ENCODE peak calls at places on chromosomes 5 and 9, in nine cellular contexts. One of them, this sample, is unnamed. For H3K4me1, the result is how much of the 10 kb centered on the place peaks cover.

GRCh38 chr5:2101685-2102084 is 219.0 kb upstream of the IRX4 start:
- DNase-seq in transverse colon: no peak
- DNase-seq in spleen: no peak
- DNase-seq in stomach: no peak
- DNase-seq in endothelial cell of umbilical vein: no peak
- DNase-seq in GM23338: no peak
- DNase-seq in HepG2: no peak
- DNase-seq in SK-N-SH: no peak
- DNase-seq in H1: no peak
- DNase-seq in this sample: no peak

GRCh38 chr5:14977058-14977640 is 105.6 kb upstream of the ANKH start:
- DNase-seq in stomach: no peak
- DNase-seq in HepG2: peak
- DNase-seq in spleen: no peak
- DNase-seq in transverse colon: peak
- DNase-seq in GM23338: no peak
- DNase-seq in SK-N-SH: no peak
- DNase-seq in endothelial cell of umbilical vein: no peak
- DNase-seq in H1: no peak
- DNase-seq in this sample: peak

GRCh38 chr9:132579427-132579798 is 3.0 kb upstream of the BARHL1 start:
- DNase-seq in SK-N-SH: no peak
- DNase-seq in stomach: no peak
- DNase-seq in spleen: no peak
- DNase-seq in HepG2: no peak
- DNase-seq in H1: no peak
- DNase-seq in endothelial cell of umbilical vein: no peak
- DNase-seq in transverse colon: no peak
- DNase-seq in GM23338: no peak
- DNase-seq in this sample: no peak

GRCh38 chr5:386432-387341 is 56.3 kb upstream of the EXOC3 start:
- DNase-seq in endothelial cell of umbilical vein: no peak
- DNase-seq in transverse colon: no peak
- DNase-seq in HepG2: no peak
- DNase-seq in spleen: no peak
- DNase-seq in GM23338: no peak
- DNase-seq in H1: no peak
- DNase-seq in stomach: no peak
- DNase-seq in SK-N-SH: no peak
- DNase-seq in this sample: peak

GRCh38 chr9:82829818-82830217 is 233.1 kb downstream of the RASEF start:
- DNase-seq in endothelial cell of umbilical vein: no peak
- DNase-seq in spleen: no peak
- DNase-seq in H1: no peak
- DNase-seq in HepG2: no peak
- DNase-seq in GM23338: no peak
- DNase-seq in stomach: no peak
- DNase-seq in SK-N-SH: no peak
- DNase-seq in transverse colon: no peak
- DNase-seq in this sample: no peak

GRCh38 chr5:127176769-127177168 is 103.5 kb upstream of the C5orf63 start:
- DNase-seq in SK-N-SH: no peak
- DNase-seq in spleen: no peak
- DNase-seq in GM23338: no peak
- DNase-seq in transverse colon: no peak
- DNase-seq in stomach: no peak
- DNase-seq in HepG2: no peak
- DNase-seq in H1: no peak
- DNase-seq in endothelial cell of umbilical vein: no peak
- DNase-seq in this sample: no peak

GRCh38 chr9:110078626-110079025 is 129.3 kb downstream of the C9orf152 start:
- DNase-seq in transverse colon: no peak
- DNase-seq in GM23338: no peak
- DNase-seq in HepG2: no peak
- DNase-seq in H1: no peak
- DNase-seq in endothelial cell of umbilical vein: peak
- DNase-seq in spleen: no peak
- DNase-seq in stomach: no peak
- DNase-seq in SK-N-SH: no peak
- DNase-seq in this sample: no peak

GRCh38 chr5:77292026-77292757 is 81.7 kb downstream of the PDE8B start:
- DNase-seq in stomach: no peak
- DNase-seq in GM23338: no peak
- DNase-seq in H1: no peak
- DNase-seq in SK-N-SH: no peak
- DNase-seq in HepG2: no peak
- DNase-seq in transverse colon: no peak
- DNase-seq in endothelial cell of umbilical vein: no peak
- DNase-seq in spleen: no peak
- DNase-seq in this sample: no peak

GRCh38 chr9:104682642-104683041 is 11.7 kb upstream of the OR13D1 start:
- DNase-seq in GM23338: peak
- DNase-seq in stomach: no peak
- DNase-seq in spleen: no peak
- DNase-seq in transverse colon: no peak
- DNase-seq in H1: no peak
- DNase-seq in SK-N-SH: peak
- DNase-seq in endothelial cell of umbilical vein: peak
- DNase-seq in HepG2: peak
- DNase-seq in this sample: peak

GRCh38 chr9:14770592-14770991 is 48.1 kb upstream of the CER1 start:
- DNase-seq in GM23338: no peak
- DNase-seq in spleen: no peak
- DNase-seq in endothelial cell of umbilical vein: no peak
- DNase-seq in H1: no peak
- DNase-seq in SK-N-SH: no peak
- DNase-seq in HepG2: no peak
- DNase-seq in transverse colon: no peak
- DNase-seq in stomach: no peak
- DNase-seq in this sample: no peak

GRCh38 chr5:169415948-169416347 is 115.0 kb upstream of the SLIT3 start:
- DNase-seq in transverse colon: no peak
- DNase-seq in spleen: no peak
- DNase-seq in stomach: peak
- DNase-seq in endothelial cell of umbilical vein: no peak
- DNase-seq in SK-N-SH: no peak
- DNase-seq in H1: no peak
- DNase-seq in GM23338: no peak
- DNase-seq in HepG2: no peak
- DNase-seq in this sample: no peak
- H3K4me1 ChIP-seq in transverse colon: under half
- H3K4me1 ChIP-seq in spleen: under half
- H3K4me1 ChIP-seq in stomach: under half
- H3K4me1 ChIP-seq in endothelial cell of umbilical vein: under half
- H3K4me1 ChIP-seq in SK-N-SH: under half
- H3K4me1 ChIP-seq in H1: under half
- H3K4me1 ChIP-seq in GM23338: under half
- H3K4me1 ChIP-seq in HepG2: under half
- H3K4me1 ChIP-seq in this sample: under half

GRCh38 chr5:169299146-169299545 is 1.8 kb downstream of the SLIT3 start:
- DNase-seq in transverse colon: no peak
- DNase-seq in GM23338: no peak
- DNase-seq in SK-N-SH: no peak
- DNase-seq in spleen: no peak
- DNase-seq in HepG2: no peak
- DNase-seq in H1: no peak
- DNase-seq in endothelial cell of umbilical vein: no peak
- DNase-seq in stomach: no peak
- DNase-seq in this sample: no peak

GRCh38 chr5:169300468-169301385 is at the start of gene SLIT3:
- DNase-seq in stomach: peak
- DNase-seq in SK-N-SH: peak
- DNase-seq in GM23338: peak
- DNase-seq in spleen: peak
- DNase-seq in endothelial cell of umbilical vein: peak
- DNase-seq in H1: peak
- DNase-seq in transverse colon: peak
- DNase-seq in HepG2: no peak
- DNase-seq in this sample: peak

GRCh38 chr5:169298193-169298592 is 2.7 kb downstream of the SLIT3 start:
- DNase-seq in stomach: no peak
- DNase-seq in H1: no peak
- DNase-seq in spleen: no peak
- DNase-seq in GM23338: no peak
- DNase-seq in endothelial cell of umbilical vein: no peak
- DNase-seq in HepG2: no peak
- DNase-seq in transverse colon: no peak
- DNase-seq in SK-N-SH: no peak
- DNase-seq in this sample: no peak

GRCh38 chr5:169301386-169301930 is 519 bp upstream of the SLIT3 start:
- DNase-seq in GM23338: peak
- DNase-seq in SK-N-SH: peak
- DNase-seq in HepG2: no peak
- DNase-seq in H1: no peak
- DNase-seq in stomach: no peak
- DNase-seq in endothelial cell of umbilical vein: no peak
- DNase-seq in spleen: no peak
- DNase-seq in transverse colon: no peak
- DNase-seq in this sample: no peak

DNA sequence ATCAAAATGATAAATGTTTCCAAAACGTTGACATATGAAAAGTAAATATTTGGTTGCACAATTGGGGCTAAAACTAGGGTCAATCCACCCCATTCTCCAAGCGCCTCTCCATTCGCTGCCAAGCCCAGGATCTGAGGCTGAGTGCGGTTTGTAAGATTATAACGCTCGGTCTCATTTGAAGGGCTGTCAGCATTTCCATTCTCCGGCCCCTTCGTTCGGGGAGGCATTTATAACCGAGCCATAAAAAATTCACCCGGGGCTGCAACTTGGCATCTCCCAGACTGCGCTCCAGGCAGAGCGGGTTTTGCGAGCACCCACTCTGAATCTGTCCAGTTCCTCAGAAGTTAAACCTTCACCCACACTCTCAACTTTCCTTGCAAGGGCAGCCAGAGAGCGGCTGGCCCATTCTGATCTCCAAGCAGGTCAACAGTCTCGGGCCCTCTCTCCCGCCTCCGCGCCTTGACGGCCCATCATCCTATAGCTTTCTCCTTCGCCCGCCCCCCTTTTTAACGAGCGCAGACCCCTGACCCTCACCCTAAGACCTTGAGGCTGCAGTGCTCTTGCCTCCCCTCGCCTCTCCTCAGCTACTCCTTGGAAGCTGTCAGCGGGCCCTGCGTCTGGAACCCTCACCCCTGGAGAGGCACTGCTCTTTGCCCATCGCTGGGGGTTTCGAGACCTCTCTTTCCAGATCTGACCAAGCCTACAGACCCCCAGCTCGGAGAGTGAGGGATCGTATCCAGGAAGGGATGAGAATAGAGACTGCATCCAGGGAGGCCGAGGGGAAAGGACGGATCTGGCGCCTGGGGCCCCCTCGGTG is 1.1 kb downstream of the SLIT3 start:
- DNase-seq in SK-N-SH: no peak
- DNase-seq in HepG2: no peak
- DNase-seq in endothelial cell of umbilical vein: no peak
- DNase-seq in transverse colon: no peak
- DNase-seq in stomach: no peak
- DNase-seq in H1: peak
- DNase-seq in spleen: no peak
- DNase-seq in GM23338: peak
- DNase-seq in this sample: no peak
- TF ChIP-seq CTCF in SK-N-SH: no peak
- TF ChIP-seq CTCF in HepG2: no peak
- TF ChIP-seq CTCF in endothelial cell of umbilical vein: no peak
- TF ChIP-seq CTCF in transverse colon: no peak
- TF ChIP-seq CTCF in stomach: no peak
- TF ChIP-seq CTCF in H1: no peak
- TF ChIP-seq CTCF in spleen: no peak
- TF ChIP-seq CTCF in GM23338: no peak
- TF ChIP-seq CTCF in this sample: no peak

GRCh38 chr5:124806026-124806856 is 59.8 kb upstream of the ZNF608 start:
- DNase-seq in SK-N-SH: peak
- DNase-seq in HepG2: peak
- DNase-seq in H1: peak
- DNase-seq in spleen: no peak
- DNase-seq in GM23338: peak
- DNase-seq in endothelial cell of umbilical vein: peak
- DNase-seq in stomach: peak
- DNase-seq in transverse colon: peak
- DNase-seq in this sample: peak
- TF ChIP-seq POLR2AphosphoS5 in SK-N-SH: no peak
- TF ChIP-seq POLR2AphosphoS5 in HepG2: no peak
- TF ChIP-seq POLR2AphosphoS5 in H1: no peak
- TF ChIP-seq POLR2AphosphoS5 in spleen: no peak
- TF ChIP-seq POLR2AphosphoS5 in GM23338: no peak
- TF ChIP-seq POLR2AphosphoS5 in endothelial cell of umbilical vein: no peak
- TF ChIP-seq POLR2AphosphoS5 in stomach: peak
- TF ChIP-seq POLR2AphosphoS5 in transverse colon: no peak
- TF ChIP-seq POLR2AphosphoS5 in this sample: no peak

GRCh38 chr9:77911928-77912327 is 119.7 kb downstream of the GNAQ start:
- DNase-seq in HepG2: no peak
- DNase-seq in spleen: no peak
- DNase-seq in stomach: no peak
- DNase-seq in SK-N-SH: no peak
- DNase-seq in transverse colon: no peak
- DNase-seq in endothelial cell of umbilical vein: no peak
- DNase-seq in H1: no peak
- DNase-seq in GM23338: no peak
- DNase-seq in this sample: no peak

GRCh38 chr9:77917800-77918199 is 113.8 kb downstream of the GNAQ start:
- DNase-seq in HepG2: no peak
- DNase-seq in SK-N-SH: no peak
- DNase-seq in endothelial cell of umbilical vein: no peak
- DNase-seq in GM23338: no peak
- DNase-seq in transverse colon: no peak
- DNase-seq in spleen: no peak
- DNase-seq in H1: no peak
- DNase-seq in stomach: no peak
- DNase-seq in this sample: no peak

GRCh38 chr9:77912895-77913693 is 118.5 kb downstream of the GNAQ start:
- DNase-seq in GM23338: no peak
- DNase-seq in spleen: no peak
- DNase-seq in SK-N-SH: no peak
- DNase-seq in endothelial cell of umbilical vein: no peak
- DNase-seq in H1: no peak
- DNase-seq in HepG2: no peak
- DNase-seq in stomach: no peak
- DNase-seq in transverse colon: no peak
- DNase-seq in this sample: no peak

GRCh38 chr9:77916410-77916819 is 115.2 kb downstream of the GNAQ start:
- DNase-seq in H1: no peak
- DNase-seq in spleen: no peak
- DNase-seq in GM23338: no peak
- DNase-seq in endothelial cell of umbilical vein: peak
- DNase-seq in transverse colon: no peak
- DNase-seq in stomach: no peak
- DNase-seq in HepG2: no peak
- DNase-seq in SK-N-SH: no peak
- DNase-seq in this sample: no peak

DNA sequence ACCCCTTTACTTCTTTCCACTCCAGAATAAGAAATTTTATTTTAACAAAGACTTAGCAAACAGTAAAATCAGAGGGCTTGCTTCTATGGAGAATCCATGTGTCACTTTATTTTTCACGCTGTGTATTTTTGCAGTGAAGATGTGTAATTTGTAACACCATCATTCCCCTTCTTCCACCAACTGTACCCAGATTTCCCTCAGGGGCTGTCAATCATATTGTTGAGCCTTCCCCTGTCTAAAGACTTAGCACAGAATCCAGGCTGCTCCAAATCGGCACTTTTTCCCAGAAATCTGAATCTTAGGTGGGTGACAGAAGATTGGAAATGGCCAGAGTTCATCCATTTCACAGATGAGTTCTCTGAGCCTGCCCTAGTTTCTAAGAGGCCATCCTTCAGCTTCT is 115.9 kb downstream of the GNAQ start:
- DNase-seq in stomach: no peak
- DNase-seq in spleen: no peak
- DNase-seq in SK-N-SH: no peak
- DNase-seq in transverse colon: no peak
- DNase-seq in GM23338: no peak
- DNase-seq in HepG2: no peak
- DNase-seq in H1: no peak
- DNase-seq in endothelial cell of umbilical vein: no peak
- DNase-seq in this sample: no peak
- H3K4me1 ChIP-seq in stomach: under half
- H3K4me1 ChIP-seq in spleen: under half
- H3K4me1 ChIP-seq in SK-N-SH: under half
- H3K4me1 ChIP-seq in transverse colon: under half
- H3K4me1 ChIP-seq in GM23338: under half
- H3K4me1 ChIP-seq in HepG2: under half
- H3K4me1 ChIP-seq in H1: under half
- H3K4me1 ChIP-seq in endothelial cell of umbilical vein: under half
- H3K4me1 ChIP-seq in this sample: under half